ENCODE peak calls at places on chromosomes 5 and 9, in ten cellular contexts. G is activated T-helper 9 cell treated with anti-CD3 and anti-CD28 coated beads, Interleukin-2, amount 50 U/mL, for 16 hours; U is Caki2; P is mammary epithelial cell; M is T-helper 1 cell; E is NCI-H774; C is AG08395; Q is H9; I is A549; H is SK-N-DZ. Y is an unnamed sample.

GRCh38 chr5:74596930-74597329 is 43.6 kb downstream of the ENC1 start:
- DNase-seq in G (no peak), U (no peak), P (no peak), M (no peak), E (no peak), C (no peak), Q (peak; percentile 59), I (no peak), H (no peak), Y (no peak)

GRCh38 chr5:53712327-53712726 is 151.9 kb downstream of the NDUFS4 start:
- DNase-seq in G (no peak), U (no peak), P (peak; percentile 81), M (no peak), E (no peak), C (peak; percentile 2), Q (no peak), I (no peak), H (no peak), Y (no peak)

GRCh38 chr5:171336486-171337206 is 27.6 kb downstream of the TLX3 start:
- DNase-seq in G (no peak), U (peak; percentile 61), P (peak; percentile 54), M (no peak), E (no peak), C (peak; percentile 35), Q (no peak), I (peak; percentile 70), H (peak; percentile 64), Y (peak; percentile 42)

GRCh38 chr5:4563400-4563799 is 576.7 kb upstream of the ADAMTS16 start:
- DNase-seq in G (no peak), U (no peak), P (peak; percentile 50), M (no peak), E (no peak), C (no peak), Q (peak; percentile 59), I (peak; percentile 16), H (peak; percentile 25), Y (no peak)

GRCh38 chr9:124216474-124217176 is 41.1 kb upstream of the NEK6 start:
- DNase-seq in G (peak; percentile 28), U (no peak), P (no peak), M (peak; percentile 5), E (no peak), C (no peak), Q (no peak), I (no peak), H (no peak), Y (no peak)

GRCh38 chr5:1789838-1790462 is 9.7 kb downstream of the MRPL36 start:
- DNase-seq in G (no peak), U (no peak), P (peak; percentile 71), M (no peak), E (no peak), C (peak; percentile 49), Q (no peak), I (no peak), H (no peak), Y (no peak)

GRCh38 chr9:137027369-137028012 is 546 bp downstream of the ABCA2 start:
- DNase-seq in G (no peak), U (no peak), P (no peak), M (no peak), E (no peak), C (no peak), Q (no peak), I (no peak), H (no peak), Y (no peak)

GRCh38 chr5:179615203-179615602 is 8.3 kb downstream of the HNRNPH1 start:
- DNase-seq in G (no peak), U (no peak), P (no peak), M (no peak), E (no peak), C (no peak), Q (no peak), I (no peak), H (no peak), Y (no peak)

GRCh38 chr9:89405832-89406231 is 87.5 kb downstream of the SECISBP2 start:
- DNase-seq in G (no peak), U (no peak), P (no peak), M (no peak), E (no peak), C (no peak), Q (no peak), I (no peak), H (no peak), Y (no peak)

GRCh38 chr9:107868166-107868565 is 378.6 kb upstream of the KLF4 start:
- DNase-seq in G (no peak), U (no peak), P (no peak), M (no peak), E (no peak), C (no peak), Q (no peak), I (no peak), H (no peak), Y (no peak)

GRCh38 chr5:36147681-36148080 is 4.0 kb downstream of the LMBRD2 start:
- DNase-seq in G (no peak), U (no peak), P (no peak), M (no peak), E (no peak), C (no peak), Q (no peak), I (no peak), H (no peak), Y (no peak)

GRCh38 chr5:77859306-77859705 is 83.2 kb upstream of the TBCA start:
- DNase-seq in G (no peak), U (no peak), P (no peak), M (no peak), E (no peak), C (peak; percentile 37), Q (no peak), I (no peak), H (no peak), Y (no peak)

GRCh38 chr9:115939065-115939765 is 214.4 kb upstream of the PAPPA start:
- DNase-seq in G (no peak), U (no peak), P (peak; percentile 91), M (no peak), E (no peak), C (no peak), Q (no peak), I (peak; percentile 69), H (no peak), Y (no peak)

GRCh38 chr5:171314728-171315385 is 5.8 kb downstream of the TLX3 start:
- DNase-seq in G (no peak), U (no peak), P (no peak), M (no peak), E (no peak), C (peak; percentile 26), Q (peak; percentile 52), I (no peak), H (no peak), Y (no peak)

GRCh38 chr9:130337784-130338380 is 72.3 kb downstream of the HMCN2 start:
- DNase-seq in G (no peak), U (no peak), P (no peak), M (no peak), E (no peak), C (no peak), Q (no peak), I (no peak), H (no peak), Y (no peak)

GRCh38 chr5:175706499-175706898 is 48.6 kb downstream of the HRH2 start:
- DNase-seq in G (no peak), U (no peak), P (no peak), M (no peak), E (peak; percentile 45), C (no peak), Q (no peak), I (no peak), H (no peak), Y (no peak)

GRCh38 chr5:166907314-166907713 is 1384.1 kb upstream of the WWC1 start:
- DNase-seq in G (no peak), U (peak; percentile 30), P (peak; percentile 26), M (no peak), E (no peak), C (no peak), Q (no peak), I (no peak), H (no peak), Y (no peak)

GRCh38 chr9:3746296-3747275 is 220.8 kb upstream of the RFX3 start:
- DNase-seq in G (no peak), U (peak; percentile 66), P (peak; percentile 93), M (no peak), E (no peak), C (peak; percentile 91), Q (no peak), I (peak; percentile 41), H (no peak), Y (peak; percentile 74)

GRCh38 chr9:81671880-81672280 is 17.5 kb downstream of the TLE1 start:
- DNase-seq in G (no peak), U (no peak), P (no peak), M (no peak), E (no peak), C (no peak), Q (no peak), I (no peak), H (no peak), Y (no peak)

GRCh38 chr5:53364098-53364497 is 116.3 kb upstream of the FST start:
- DNase-seq in G (no peak), U (no peak), P (no peak), M (no peak), E (no peak), C (no peak), Q (no peak), I (no peak), H (no peak), Y (no peak)

GRCh38 chr5:150436141-150436680 is 13.3 kb downstream of the RPS14 start:
- DNase-seq in G (peak; percentile 80), U (peak; percentile 60), P (peak; percentile 73), M (peak; percentile 79), E (peak; percentile 68), C (peak; percentile 92), Q (peak; percentile 92), I (peak; percentile 88), H (peak; percentile 87), Y (peak; percentile 74)

GRCh38 chr5:34652916-34653315 is 3.2 kb upstream of the RAI14 start:
- DNase-seq in G (no peak), U (no peak), P (no peak), M (no peak), E (no peak), C (peak; percentile 32), Q (no peak), I (no peak), H (no peak), Y (no peak)

GRCh38 chr9:85536076-85536475 is 205.7 kb downstream of the AGTPBP1 start:
- DNase-seq in G (no peak), U (no peak), P (peak; percentile 52), M (no peak), E (no peak), C (peak; percentile 90), Q (no peak), I (no peak), H (no peak), Y (no peak)

GRCh38 chr5:101561018-101561417 is 657.9 kb upstream of the ST8SIA4 start:
- DNase-seq in G (no peak), U (no peak), P (no peak), M (no peak), E (no peak), C (no peak), Q (no peak), I (no peak), H (no peak), Y (no peak)

GRCh38 chr5:93100976-93101375 is 480.0 kb downstream of the NR2F1-AS1 start:
- DNase-seq in G (no peak), U (no peak), P (no peak), M (no peak), E (no peak), C (no peak), Q (no peak), I (no peak), H (no peak), Y (no peak)

GRCh38 chr5:103407399-103407798 is 148.8 kb downstream of the MACIR start:
- DNase-seq in G (no peak), U (no peak), P (no peak), M (no peak), E (no peak), C (peak; percentile 36), Q (no peak), I (no peak), H (peak; percentile 22), Y (no peak)

GRCh38 chr5:146778261-146778660 is 100.3 kb downstream of the PPP2R2B start:
- DNase-seq in G (no peak), U (no peak), P (no peak), M (no peak), E (no peak), C (no peak), Q (no peak), I (no peak), H (no peak), Y (no peak)

Y was measured in HCT116.